ENCODE peak calls at places on chromosome 19, in seven cellular contexts. X, S, R, I, P, T and A are unnamed samples.

GRCh38 chr19:11453468-11454341 is 18.3 kb downstream of the PRKCSH start:
- DNase-seq in P (no peak), T (no peak), R (no peak), X (no peak), S (no peak), I (no peak), A (no peak)

GRCh38 chr19:38059897-38060296 is 152.9 kb downstream of the SIPA1L3 start:
- DNase-seq in I (no peak), T (no peak), R (no peak), P (no peak), X (no peak), S (no peak), A (no peak)

GRCh38 chr19:51607920-51608562 is 22.2 kb downstream of the SIGLEC5 start:
- DNase-seq in X (peak), R (peak), P (peak), T (peak), S (peak), I (peak), A (peak)

GRCh38 chr19:3932931-3933810 is at the start of gene NMRK2:
- DNase-seq in T (no peak), X (peak), S (no peak), P (no peak), R (peak), I (peak), A (no peak)

GRCh38 chr19:33511346-33511745 is 10.2 kb downstream of the PEPD start:
- DNase-seq in R (peak), X (no peak), I (no peak), P (no peak), T (no peak), S (no peak), A (no peak)

GRCh38 chr19:53812335-53812734 is 11.8 kb downstream of the NLRP12 start:
- DNase-seq in X (no peak), S (no peak), T (no peak), R (no peak), P (no peak), I (peak), A (no peak)

GRCh38 chr19:1070576-1070930 is 3.6 kb downstream of the ARHGAP45 start:
- DNase-seq in R (no peak), S (no peak), I (peak), P (no peak), T (no peak), X (no peak), A (no peak)

GRCh38 chr19:4597975-4598671 is 38.6 kb upstream of the SEMA6B start:
- DNase-seq in S (no peak), I (peak), X (no peak), R (no peak), P (no peak), T (no peak), A (no peak)

GRCh38 chr19:29837448-29837961 is 25.7 kb downstream of the CCNE1 start:
- DNase-seq in R (no peak), I (no peak), P (no peak), S (no peak), T (no peak), X (no peak), A (no peak)

GRCh38 chr19:39498262-39499081 is at the start of gene DLL3:
- DNase-seq in R (no peak), I (peak), P (peak), S (no peak), T (no peak), X (no peak), A (no peak)

GRCh38 chr19:51702103-51702753 is 9.1 kb downstream of the SPACA6 start:
- DNase-seq in R (peak), P (peak), X (peak), T (no peak), I (peak), S (peak), A (no peak)

GRCh38 chr19:32178841-32179410 is 166.5 kb upstream of the ZNF507 start:
- DNase-seq in I (no peak), P (no peak), X (no peak), R (no peak), S (no peak), T (no peak), A (no peak)

GRCh38 chr19:4388171-4389063 is 11.9 kb downstream of the SH3GL1 start:
- DNase-seq in S (no peak), I (no peak), X (peak), P (peak), T (no peak), R (peak), A (no peak)

GRCh38 chr19:34224996-34225658 is 29.2 kb upstream of the GARRE1 start:
- DNase-seq in R (no peak), S (no peak), X (no peak), P (peak), T (no peak), I (no peak), A (no peak)

GRCh38 chr19:17468302-17469091 is 1.8 kb upstream of the SLC27A1 start:
- DNase-seq in S (no peak), R (no peak), X (peak), T (no peak), I (no peak), P (peak), A (no peak)

GRCh38 chr19:33404506-33404905 is 31.0 kb downstream of the CEBPG start:
- DNase-seq in P (no peak), R (no peak), I (no peak), X (peak), T (no peak), S (no peak), A (no peak)

GRCh38 chr19:38907227-38907626 is 4.8 kb downstream of the CCER2 start:
- DNase-seq in S (no peak), I (no peak), X (no peak), R (no peak), P (no peak), T (no peak), A (no peak)

GRCh38 chr19:14091086-14091884 is 734 bp upstream of the SAMD1 start:
- DNase-seq in R (peak), S (peak), I (peak), T (no peak), X (no peak), P (peak), A (peak)

GRCh38 chr19:52028027-52028779 is at the start of gene ZNF614:
- DNase-seq in X (peak), R (peak), T (peak), I (peak), S (peak), P (peak), A (peak)

GRCh38 chr19:10855879-10856522 is 7.8 kb downstream of the C19orf38 start:
- DNase-seq in R (peak), S (no peak), P (no peak), T (no peak), I (peak), X (no peak), A (no peak)

GRCh38 chr19:10871711-10872550 is 578 bp downstream of the CARM1 start:
- DNase-seq in S (no peak), X (peak), I (no peak), R (peak), P (peak), T (no peak), A (no peak)

GRCh38 chr19:52786078-52786463 is 520 bp downstream of the ZNF600 start:
- DNase-seq in T (no peak), P (peak), S (no peak), R (peak), I (no peak), X (no peak), A (no peak)

GRCh38 chr19:13881231-13881691 is 4.3 kb downstream of the NANOS3 start:
- DNase-seq in S (no peak), P (no peak), I (peak), R (no peak), T (no peak), X (no peak), A (peak)

GRCh38 chr19:3801412-3802096 is 15.4 kb upstream of the MATK start:
- DNase-seq in S (no peak), T (no peak), I (peak), X (peak), P (peak), R (peak), A (no peak)

GRCh38 chr19:53389591-53390377 is 5.2 kb upstream of the ZNF765 start:
- DNase-seq in T (no peak), I (peak), X (no peak), P (no peak), R (peak), S (no peak), A (no peak)

GRCh38 chr19:35693835-35694599 is 10.3 kb upstream of the ZBTB32 start:
- DNase-seq in P (peak), S (peak), R (peak), I (peak), X (peak), T (peak), A (peak)

GRCh38 chr19:33677745-33678426 is 56.1 kb downstream of the CHST8 start:
- DNase-seq in R (peak), I (peak), S (no peak), T (no peak), X (no peak), P (no peak), A (no peak)

GRCh38 chr19:17109962-17110598 is 34.5 kb downstream of the MYO9B start:
- DNase-seq in X (peak), P (no peak), I (no peak), T (no peak), R (no peak), S (peak), A (no peak)

GRCh38 chr19:50203281-50204080 is at the start of gene MYH14:
- DNase-seq in T (peak), S (peak), R (peak), P (no peak), I (peak), X (peak), A (peak)

GRCh38 chr19:4557971-4558941 is 1.2 kb downstream of the SEMA6B start:
- DNase-seq in X (no peak), T (no peak), I (peak), R (peak), S (no peak), P (no peak), A (no peak)

GRCh38 chr19:51181913-51182419 is 39.9 kb downstream of the SIGLEC7 start:
- DNase-seq in T (no peak), S (no peak), P (no peak), X (no peak), I (peak), R (no peak), A (no peak)

GRCh38 chr19:7818806-7819205 is 11.2 kb upstream of the EVI5L start:
- DNase-seq in P (no peak), T (no peak), I (no peak), R (no peak), S (no peak), X (no peak), A (no peak)

GRCh38 chr19:7819337-7819736 is 10.7 kb upstream of the EVI5L start:
- DNase-seq in P (no peak), I (no peak), X (no peak), T (no peak), S (no peak), R (no peak), A (no peak)

GRCh38 chr19:7817801-7818200 is 12.2 kb upstream of the EVI5L start:
- DNase-seq in R (no peak), S (no peak), P (no peak), I (no peak), T (no peak), X (no peak), A (no peak)

GRCh38 chr19:7811989-7812388 is 18.0 kb upstream of the EVI5L start:
- DNase-seq in P (peak), T (no peak), S (no peak), I (no peak), R (no peak), X (no peak), A (no peak)

GRCh38 chr19:7815325-7815724 is 14.7 kb upstream of the EVI5L start:
- DNase-seq in T (no peak), P (no peak), I (no peak), R (no peak), S (no peak), X (no peak), A (no peak)
- H3K27ac ChIP-seq in T (no peak), P (no peak), I (no peak), R (no peak), S (no peak), X (no peak), A (no peak)

GRCh38 chr19:48487944-48488343 is 18.8 kb downstream of the CYTH2 start:
- DNase-seq in P (peak), T (peak), X (peak), I (no peak), S (no peak), R (peak), A (peak)
- H3K27ac ChIP-seq in P (peak), T (peak), X (peak), I (no peak), S (no peak), R (no peak), A (no peak)

GRCh38 chr19:46296722-46297431 is at the start of gene HIF3A:
- DNase-seq in I (peak), R (no peak), X (peak), S (peak), T (peak), P (no peak), A (no peak)
- H3K27ac ChIP-seq in I (no peak), R (no peak), X (peak), S (peak), T (peak), P (no peak), A (no peak)

DNA sequence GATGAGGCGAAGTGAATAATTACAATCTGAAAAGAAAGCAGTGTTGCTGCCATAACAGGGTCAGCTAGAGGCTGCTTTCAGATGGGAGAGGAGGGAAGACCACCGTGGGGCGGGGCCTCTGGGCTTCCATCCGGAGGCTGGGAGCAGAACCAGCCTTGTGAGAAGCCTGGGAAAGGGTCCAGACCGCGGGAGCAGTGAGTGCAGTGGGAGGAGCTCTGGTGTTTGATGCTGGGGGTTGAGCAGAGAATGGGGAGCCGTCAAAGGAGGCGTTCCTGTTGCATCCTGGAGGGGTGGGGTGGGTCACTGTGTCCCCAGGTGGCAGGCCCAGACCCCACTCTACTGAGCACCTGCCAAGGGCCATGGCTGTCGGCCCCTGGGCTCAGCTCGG is 18.1 kb downstream of the NKPD1 start:
- DNase-seq in P (no peak), X (no peak), I (no peak), R (no peak), S (no peak), T (no peak), A (no peak)
- H3K27ac ChIP-seq in P (no peak), X (no peak), I (no peak), R (no peak), S (no peak), T (no peak), A (no peak)

DNA sequence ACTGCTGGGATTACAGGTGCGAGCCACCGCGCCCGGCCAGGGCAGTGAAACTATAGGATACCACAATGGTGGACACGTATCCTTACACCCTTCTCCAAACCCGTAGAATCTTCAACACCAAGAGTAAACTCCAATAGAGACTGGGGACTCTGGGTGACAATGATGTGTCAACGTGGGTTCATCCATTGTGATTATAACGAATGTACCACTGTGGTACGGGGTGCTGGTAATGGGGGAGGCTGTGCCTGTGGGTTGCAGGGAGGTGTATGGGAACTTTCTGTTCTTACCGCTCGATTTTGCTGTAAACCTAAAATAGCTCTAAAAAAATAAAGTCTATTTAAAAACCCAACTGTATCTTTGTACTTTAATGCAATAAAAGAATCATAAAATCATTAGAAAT is 11.6 kb downstream of the GNG7 start:
- DNase-seq in X (no peak), R (no peak), P (no peak), S (no peak), I (no peak), T (no peak), A (no peak)
- H3K27ac ChIP-seq in X (no peak), R (no peak), P (no peak), S (no peak), I (no peak), T (no peak), A (no peak)

DNA sequence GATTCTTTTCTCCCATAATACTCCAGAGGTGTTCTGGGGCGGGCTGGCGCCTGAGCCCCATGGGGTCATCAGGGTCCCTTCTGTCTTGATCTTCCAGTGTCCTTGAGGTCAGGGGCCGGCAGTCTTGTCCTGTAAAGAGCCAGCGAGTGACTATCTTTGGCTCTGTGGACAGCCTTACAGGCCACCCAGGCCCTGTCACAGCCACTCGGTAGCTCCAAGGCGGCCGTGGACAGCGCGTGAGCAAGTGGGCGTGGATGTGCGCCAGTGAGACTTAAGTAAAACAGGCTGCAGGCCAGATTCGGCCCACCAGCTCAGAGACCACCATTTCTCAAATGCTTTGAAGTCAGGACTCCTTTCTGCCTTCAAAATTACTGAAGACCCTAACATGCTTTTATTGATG is 3.7 kb downstream of the ZNF444 start:
- DNase-seq in T (no peak), S (no peak), P (no peak), R (no peak), I (no peak), X (no peak), A (no peak)
- H3K27ac ChIP-seq in T (no peak), S (no peak), P (no peak), R (no peak), I (no peak), X (peak), A (no peak)

GRCh38 chr19:6017576-6017975 is 39.6 kb upstream of the RANBP3 start:
- DNase-seq in R (no peak), I (no peak), P (no peak), T (no peak), S (no peak), X (no peak), A (no peak)

GRCh38 chr19:6015841-6016545 is 38.1 kb upstream of the RANBP3 start:
- DNase-seq in T (no peak), P (no peak), I (no peak), X (no peak), R (peak), S (no peak), A (no peak)

GRCh38 chr19:6012416-6013170 is 34.7 kb upstream of the RANBP3 start:
- DNase-seq in P (no peak), T (no peak), I (no peak), X (no peak), R (no peak), S (no peak), A (no peak)

GRCh38 chr19:6011794-6012193 is 33.9 kb upstream of the RANBP3 start:
- DNase-seq in T (no peak), P (no peak), I (no peak), S (no peak), R (no peak), X (no peak), A (no peak)

GRCh38 chr19:6014551-6015135 is 36.7 kb upstream of the RANBP3 start:
- DNase-seq in T (no peak), I (no peak), X (no peak), R (no peak), S (no peak), P (no peak), A (no peak)
- H3K27ac ChIP-seq in T (no peak), I (no peak), X (no peak), R (no peak), S (no peak), P (no peak), A (no peak)

GRCh38 chr19:41416194-41416674 is 10.9 kb downstream of the B3GNT8 start:
- DNase-seq in R (no peak), X (no peak), P (no peak), S (no peak), I (no peak), T (no peak), A (no peak)
- H3K27ac ChIP-seq in R (no peak), X (no peak), P (no peak), S (no peak), I (no peak), T (no peak), A (no peak)

DNA sequence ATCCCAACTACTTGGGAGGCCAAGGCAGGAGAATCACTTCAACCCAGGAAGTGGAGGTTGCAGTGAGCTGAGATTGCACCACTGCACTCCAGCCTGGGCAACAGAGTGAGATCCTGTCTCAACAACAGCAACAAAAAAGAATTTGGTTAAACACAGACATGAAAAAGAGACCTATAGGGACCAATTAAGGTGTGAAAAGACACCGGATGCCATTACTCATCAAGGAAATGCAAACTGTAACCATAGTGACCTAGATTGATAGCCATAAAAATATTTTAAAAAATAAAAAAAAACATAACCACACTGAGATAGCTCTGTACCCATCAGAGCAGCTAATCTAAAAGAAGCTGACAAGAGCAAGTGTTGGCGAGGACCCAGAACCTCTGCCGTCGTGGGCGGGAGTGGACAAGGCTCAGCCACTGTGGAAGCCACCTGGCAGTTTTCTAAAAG is 37.1 kb upstream of the ISYNA1 start:
- DNase-seq in X (no peak), T (no peak), I (no peak), R (no peak), P (no peak), S (no peak), A (no peak)
- H3K27ac ChIP-seq in X (no peak), T (no peak), I (no peak), R (no peak), P (no peak), S (no peak), A (peak)

DNA sequence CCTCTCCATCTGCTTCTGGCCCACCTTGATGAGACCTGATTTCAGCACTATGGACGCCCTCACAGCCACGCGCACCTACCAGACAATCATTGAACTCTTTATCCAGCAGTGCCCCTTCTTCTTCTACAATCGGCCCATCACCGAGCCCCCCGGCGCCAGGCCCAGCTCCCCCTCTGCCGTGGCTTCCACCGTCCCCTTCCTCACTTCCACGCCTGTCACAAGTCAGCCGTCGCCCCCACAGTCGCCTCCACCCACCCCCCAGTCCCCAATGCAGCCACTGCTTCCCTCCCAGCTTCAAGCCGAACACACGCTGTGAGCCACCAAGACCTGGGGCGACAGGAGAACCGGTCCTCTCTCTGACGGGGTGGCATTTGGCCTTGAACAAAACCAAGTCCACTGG is 19.3 kb upstream of the NPAS1 start:
- DNase-seq in R (no peak), X (no peak), T (no peak), P (no peak), S (no peak), I (no peak), A (no peak)
- H3K27ac ChIP-seq in R (no peak), X (no peak), T (no peak), P (no peak), S (no peak), I (no peak), A (no peak)